ENCODE peak calls at places on chromosomes 1 and 21, in five cellular contexts. F is endothelial cell, P is mesothelial cell of epicardium, O is lung, L is HFF-Myc. Y is an unnamed sample.

GRCh38 chr1:229572286-229572685 is 13.8 kb upstream of the ABCB10 start:
- DNase-seq in O (no peak), F (no peak), P (no peak), L (no peak), Y (no peak)

GRCh38 chr1:45375104-45376090 is 35.2 kb upstream of the MUTYH start:
- DNase-seq in P (no peak), O (no peak), F (no peak), L (no peak), Y (no peak)

GRCh38 chr21:21831036-21831435 is 832.8 kb downstream of the NCAM2 start:
- DNase-seq in F (no peak), O (no peak), P (no peak), L (no peak), Y (no peak)

GRCh38 chr1:244863491-244864252 is 671 bp downstream of the HNRNPU start:
- DNase-seq in O (peak; percentile 44), F (no peak), P (peak; percentile 53), L (no peak), Y (no peak)

GRCh38 chr1:67536957-67537646 is 106.9 kb upstream of the SERBP1 start:
- DNase-seq in L (no peak), P (no peak), F (no peak), O (no peak), Y (no peak)

GRCh38 chr1:6509603-6510291 is 18.3 kb upstream of the PLEKHG5 start:
- DNase-seq in F (no peak), P (no peak), O (no peak), L (no peak), Y (no peak)

GRCh38 chr1:83637009-83637408 is 361.9 kb downstream of the TTLL7 start:
- DNase-seq in F (no peak), O (no peak), P (no peak), L (no peak), Y (no peak)

GRCh38 chr1:61450454-61451213 is 274.3 kb downstream of the TM2D1 start:
- DNase-seq in L (no peak), O (no peak), F (no peak), P (no peak), Y (no peak)

GRCh38 chr1:115496904-115497527 is 144.8 kb upstream of the VANGL1 start:
- DNase-seq in P (no peak), L (no peak), F (no peak), O (no peak), Y (no peak)

GRCh38 chr21:40732998-40733397 is 114.0 kb downstream of the DSCAM start:
- DNase-seq in L (no peak), P (no peak), F (no peak), O (no peak), Y (no peak)

GRCh38 chr1:110340207-110340468 is 961 bp downstream of the RBM15 start:
- DNase-seq in L (no peak), P (no peak), O (no peak), F (no peak), Y (no peak)
- TF ChIP-seq CTCF in L (no peak), P (no peak), O (no peak), F (no peak), Y (no peak)

DNA sequence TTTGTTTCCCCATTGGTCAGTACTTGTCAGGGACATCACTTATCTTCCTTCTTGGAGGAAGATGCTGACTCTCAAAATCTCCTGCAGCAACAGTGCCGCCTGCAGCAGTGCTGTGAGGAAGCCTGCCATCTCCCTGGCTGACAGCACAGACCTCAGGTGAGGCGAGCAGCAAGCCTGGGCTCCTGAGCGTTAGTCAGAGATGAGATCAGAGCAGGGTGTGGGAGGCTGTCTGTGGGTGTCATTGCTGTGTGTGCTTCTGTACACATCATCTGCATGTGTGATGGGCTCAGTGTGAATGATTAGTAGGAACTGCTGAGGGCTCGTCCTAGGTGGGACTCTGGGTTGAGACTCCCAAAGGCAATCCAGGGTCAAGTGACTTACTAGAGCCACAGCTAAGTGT is 6.1 kb downstream of the STRIP1 start:
- DNase-seq in L (no peak), F (no peak), O (no peak), P (no peak), Y (no peak)
- TF ChIP-seq CTCF in L (no peak), F (no peak), O (no peak), P (no peak), Y (no peak)

GRCh38 chr1:110554871-110555801 is 36.2 kb upstream of the KCNA10 start:
- DNase-seq in F (peak; percentile 49), O (peak; percentile 43), P (peak; percentile 69), L (no peak), Y (peak; percentile 68)
- TF ChIP-seq CTCF in F (peak; percentile 58), O (no peak), P (peak; percentile 46), L (peak; percentile 52), Y (peak; percentile 79)

GRCh38 chr1:53694718-53695091 is 44.3 kb downstream of the GLIS1 start:
- DNase-seq in L (no peak), F (no peak), O (no peak), P (no peak), Y (no peak)

GRCh38 chr1:53690411-53690810 is 48.6 kb downstream of the GLIS1 start:
- DNase-seq in L (no peak), F (no peak), P (no peak), O (no peak), Y (no peak)

GRCh38 chr1:53693773-53694717 is 44.9 kb downstream of the GLIS1 start:
- DNase-seq in O (no peak), P (no peak), F (no peak), L (peak; percentile 36), Y (no peak)

GRCh38 chr1:53691326-53691725 is 47.6 kb downstream of the GLIS1 start:
- DNase-seq in O (no peak), P (no peak), L (no peak), F (no peak), Y (no peak)

GRCh38 chr1:53693361-53693760 is 45.6 kb downstream of the GLIS1 start:
- DNase-seq in L (no peak), O (no peak), F (no peak), P (no peak), Y (no peak)
- TF ChIP-seq CTCF in L (no peak), O (no peak), F (no peak), P (no peak), Y (no peak)

DNA sequence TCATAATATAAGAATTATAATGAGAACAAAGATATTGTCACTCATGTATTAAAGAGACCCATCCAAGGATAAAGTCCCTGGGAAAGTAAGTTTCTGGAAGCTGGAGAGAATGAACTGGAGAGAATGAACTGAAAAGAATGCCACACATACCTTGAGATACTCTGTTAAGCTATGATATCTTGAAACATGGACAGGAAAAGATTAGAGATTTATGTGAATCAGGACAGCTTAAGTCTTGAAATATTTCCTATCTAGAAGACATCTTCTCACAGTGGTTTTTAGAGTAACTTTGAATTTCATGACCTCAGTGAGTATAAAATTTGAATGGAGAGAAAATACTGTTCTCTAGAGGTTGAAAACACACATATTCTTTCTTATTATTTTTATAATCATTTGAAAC is 201.3 kb upstream of the HMCN1 start:
- DNase-seq in P (no peak), O (no peak), F (no peak), L (no peak), Y (no peak)
- TF ChIP-seq CTCF in P (no peak), O (no peak), F (no peak), L (no peak), Y (no peak)

GRCh38 chr1:8905582-8906191 is 27.2 kb upstream of the ENO1 start:
- DNase-seq in F (no peak), O (no peak), L (no peak), P (no peak), Y (no peak)

GRCh38 chr1:8903908-8904650 is 25.6 kb upstream of the ENO1 start:
- DNase-seq in O (peak; percentile 76), L (peak; percentile 97), P (peak; percentile 77), F (no peak), Y (no peak)

GRCh38 chr1:8903410-8903809 is 24.9 kb upstream of the ENO1 start:
- DNase-seq in O (no peak), F (no peak), L (no peak), P (no peak), Y (no peak)

GRCh38 chr1:8899046-8899445 is 20.6 kb upstream of the ENO1 start:
- DNase-seq in O (no peak), L (no peak), P (no peak), F (no peak), Y (no peak)

GRCh38 chr1:8902765-8903164 is 24.3 kb upstream of the ENO1 start:
- DNase-seq in O (no peak), L (no peak), F (no peak), P (no peak), Y (no peak)
- TF ChIP-seq CTCF in O (no peak), L (peak; percentile 26), F (no peak), P (no peak), Y (no peak)

GRCh38 chr1:203661572-203661971 is 34.9 kb downstream of the ATP2B4 start:
- DNase-seq in P (no peak), L (no peak), O (peak; percentile 42), F (no peak), Y (no peak)

GRCh38 chr1:203662821-203663220 is 36.2 kb downstream of the ATP2B4 start:
- DNase-seq in L (no peak), P (no peak), F (no peak), O (no peak), Y (no peak)

GRCh38 chr1:203660931-203661484 is 34.4 kb downstream of the ATP2B4 start:
- DNase-seq in O (no peak), F (no peak), P (no peak), L (no peak), Y (no peak)

GRCh38 chr1:203663820-203664219 is 37.2 kb downstream of the ATP2B4 start:
- DNase-seq in O (no peak), P (no peak), L (no peak), F (no peak), Y (no peak)

DNA sequence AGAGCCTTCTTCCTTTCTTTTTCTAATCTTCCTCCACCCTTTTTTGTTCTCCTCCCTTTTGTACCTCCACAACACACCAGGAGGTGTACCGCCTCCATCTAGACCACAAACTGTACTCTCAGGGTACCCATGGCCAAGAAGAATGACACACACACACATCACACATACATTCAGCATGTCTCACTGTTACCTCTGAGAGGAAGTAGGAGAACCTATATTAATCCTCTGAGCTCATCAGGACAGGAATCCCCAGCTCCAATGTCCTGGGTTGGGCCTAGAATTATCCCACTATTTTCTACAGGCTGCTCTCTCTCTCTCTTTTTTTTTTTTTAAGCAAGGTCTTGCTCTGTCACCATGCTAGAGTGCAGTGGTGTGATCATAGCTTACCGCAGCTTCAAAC is 36.7 kb downstream of the ATP2B4 start:
- DNase-seq in P (no peak), L (no peak), O (no peak), F (no peak), Y (no peak)
- TF ChIP-seq CTCF in P (no peak), L (no peak), O (no peak), F (no peak), Y (no peak)